ENCODE peak calls at places on chromosomes 3 and 15, in six cellular contexts. D is H1, Y is IMR-90, G is H9, S is trophoblast cell, L is mesenchymal stem cell. F is an unnamed sample.

GRCh38 chr3:190339130-190339529 is 16.9 kb upstream of the CLDN1 start:
- DNase-seq in S (no peak), G (no peak), D (no peak), Y (peak), L (peak), F (no peak)

GRCh38 chr3:160641675-160642330 is 35.2 kb upstream of the ARL14 start:
- DNase-seq in D (no peak), L (no peak), G (no peak), Y (peak), S (no peak), F (no peak)

GRCh38 chr15:101027920-101028319 is 108.8 kb downstream of the LRRK1 start:
- DNase-seq in Y (no peak), G (peak), D (no peak), L (no peak), S (no peak), F (no peak)

GRCh38 chr3:52798978-52799476 is 4.4 kb downstream of the ITIH3 start:
- DNase-seq in Y (no peak), S (peak), L (peak), D (peak), G (peak), F (no peak)

GRCh38 chr3:15097889-15098288 is 1.1 kb downstream of the RBSN start:
- DNase-seq in S (no peak), G (no peak), L (peak), Y (no peak), D (no peak), F (no peak)

GRCh38 chr3:170475091-170475705 is 56.5 kb downstream of the CLDN11 start:
- DNase-seq in G (no peak), Y (peak), L (peak), D (no peak), S (no peak), F (no peak)

GRCh38 chr3:72485649-72486048 is 362.6 kb downstream of the SHQ1 start:
- DNase-seq in S (no peak), L (peak), Y (peak), D (no peak), G (no peak), F (no peak)

GRCh38 chr15:78391781-78392180 is 46.2 kb upstream of the IREB2 start:
- DNase-seq in G (no peak), Y (no peak), L (no peak), S (no peak), D (no peak), F (no peak)

GRCh38 chr3:16132926-16133325 is 41.6 kb upstream of the GALNT15 start:
- DNase-seq in S (no peak), Y (peak), G (no peak), D (no peak), L (no peak), F (no peak)

GRCh38 chr3:100114413-100115030 is at the start of gene FILIP1L:
- DNase-seq in L (no peak), Y (no peak), G (no peak), D (no peak), S (no peak), F (no peak)

GRCh38 chr3:24157106-24157505 is 212.0 kb downstream of the NR1D2 start:
- DNase-seq in S (no peak), D (no peak), L (no peak), Y (no peak), G (no peak), F (no peak)

GRCh38 chr3:427128-427527 is 230.6 kb downstream of the CHL1 start:
- DNase-seq in D (no peak), S (peak), Y (no peak), L (no peak), G (no peak), F (no peak)

GRCh38 chr3:13072239-13073041 is 789 bp downstream of the IQSEC1 start:
- DNase-seq in D (no peak), L (no peak), G (peak), S (no peak), Y (peak), F (no peak)

GRCh38 chr15:42721016-42721415 is 15.9 kb downstream of the CDAN1 start:
- DNase-seq in D (no peak), Y (no peak), S (peak), G (no peak), L (no peak), F (no peak)

GRCh38 chr3:145183261-145183660 is 977.7 kb downstream of the PLOD2 start:
- DNase-seq in S (no peak), L (no peak), D (no peak), G (no peak), Y (no peak), F (no peak)

GRCh38 chr3:15629860-15630597 is 28.5 kb downstream of the BTD start:
- DNase-seq in G (peak), L (peak), Y (peak), S (peak), D (no peak), F (peak)

GRCh38 chr15:63109498-63110290 is 12.0 kb upstream of the LACTB start:
- DNase-seq in G (no peak), L (no peak), S (no peak), D (no peak), Y (peak), F (no peak)

GRCh38 chr3:119395923-119396358 is 67.5 kb downstream of the TMEM39A start:
- DNase-seq in L (no peak), G (no peak), D (no peak), Y (no peak), S (no peak), F (no peak)

GRCh38 chr3:151155409-151156128 is 47.4 kb downstream of the GPR171 start:
- DNase-seq in S (peak), Y (no peak), D (peak), G (no peak), L (no peak), F (peak)

GRCh38 chr3:194607592-194608386 is 25.4 kb downstream of the TMEM44 start:
- DNase-seq in S (no peak), G (no peak), L (no peak), D (no peak), Y (no peak), F (no peak)

GRCh38 chr15:56806147-56806536 is 72.8 kb upstream of the ZNF280D start:
- DNase-seq in L (no peak), G (no peak), D (no peak), Y (no peak), S (no peak), F (no peak)

GRCh38 chr3:73954506-73954905 is 329.8 kb upstream of the PDZRN3 start:
- DNase-seq in Y (no peak), D (peak), S (no peak), G (no peak), L (no peak), F (peak)

GRCh38 chr15:50256188-50257041 is 9.1 kb downstream of the HDC start:
- DNase-seq in G (no peak), L (peak), S (no peak), D (no peak), Y (peak), F (no peak)

GRCh38 chr3:143327388-143327787 is 207.8 kb downstream of the CHST2 start:
- DNase-seq in Y (no peak), L (no peak), S (no peak), D (no peak), G (no peak), F (no peak)

GRCh38 chr3:41974223-41974622 is 12.3 kb upstream of the ULK4 start:
- DNase-seq in S (no peak), G (no peak), L (no peak), D (no peak), Y (no peak), F (no peak)

GRCh38 chr3:29181149-29181780 is 99.6 kb upstream of the RBMS3 start:
- DNase-seq in S (no peak), L (no peak), G (no peak), D (no peak), Y (no peak), F (no peak)

GRCh38 chr3:72821170-72821781 is 27.0 kb downstream of the SHQ1 start:
- DNase-seq in Y (peak), G (no peak), S (no peak), L (peak), D (no peak), F (no peak)

GRCh38 chr3:23959147-23959900 is 14.2 kb downstream of the NR1D2 start:
- DNase-seq in Y (peak), S (peak), G (no peak), D (no peak), L (peak), F (no peak)

GRCh38 chr3:195209083-195209835 is 61.7 kb downstream of the XXYLT1 start:
- DNase-seq in S (no peak), D (no peak), G (no peak), L (no peak), Y (peak), F (no peak)

GRCh38 chr3:66432767-66433521 is 67.9 kb downstream of the LRIG1 start:
- DNase-seq in D (no peak), G (no peak), S (no peak), Y (no peak), L (no peak), F (no peak)

GRCh38 chr15:89753855-89754254 is 2.8 kb upstream of the MESP1 start:
- DNase-seq in D (no peak), G (no peak), Y (no peak), S (no peak), L (no peak), F (no peak)

GRCh38 chr15:41852736-41853135 is 14.1 kb downstream of the PLA2G4B start:
- DNase-seq in G (no peak), L (no peak), S (no peak), D (no peak), Y (no peak), F (no peak)

GRCh38 chr3:173843060-173843459 is 445.5 kb downstream of the NLGN1 start:
- DNase-seq in G (no peak), D (no peak), L (no peak), Y (no peak), S (no peak), F (no peak)

GRCh38 chr3:58358092-58358491 is 25.4 kb downstream of the PXK start:
- DNase-seq in L (no peak), S (no peak), Y (no peak), D (no peak), G (no peak), F (no peak)

GRCh38 chr3:25513642-25514266 is 85.7 kb downstream of the RARB start:
- DNase-seq in S (no peak), D (no peak), G (no peak), Y (no peak), L (no peak), F (no peak)

GRCh38 chr3:184255291-184256039 is 5.9 kb downstream of the CAMK2N2 start:
- DNase-seq in G (no peak), L (no peak), D (no peak), S (no peak), Y (no peak), F (no peak)
- H3K14ac ChIP-seq in G (no peak), L (no peak), D (no peak), S (no peak), Y (no peak), F (no peak)

DNA sequence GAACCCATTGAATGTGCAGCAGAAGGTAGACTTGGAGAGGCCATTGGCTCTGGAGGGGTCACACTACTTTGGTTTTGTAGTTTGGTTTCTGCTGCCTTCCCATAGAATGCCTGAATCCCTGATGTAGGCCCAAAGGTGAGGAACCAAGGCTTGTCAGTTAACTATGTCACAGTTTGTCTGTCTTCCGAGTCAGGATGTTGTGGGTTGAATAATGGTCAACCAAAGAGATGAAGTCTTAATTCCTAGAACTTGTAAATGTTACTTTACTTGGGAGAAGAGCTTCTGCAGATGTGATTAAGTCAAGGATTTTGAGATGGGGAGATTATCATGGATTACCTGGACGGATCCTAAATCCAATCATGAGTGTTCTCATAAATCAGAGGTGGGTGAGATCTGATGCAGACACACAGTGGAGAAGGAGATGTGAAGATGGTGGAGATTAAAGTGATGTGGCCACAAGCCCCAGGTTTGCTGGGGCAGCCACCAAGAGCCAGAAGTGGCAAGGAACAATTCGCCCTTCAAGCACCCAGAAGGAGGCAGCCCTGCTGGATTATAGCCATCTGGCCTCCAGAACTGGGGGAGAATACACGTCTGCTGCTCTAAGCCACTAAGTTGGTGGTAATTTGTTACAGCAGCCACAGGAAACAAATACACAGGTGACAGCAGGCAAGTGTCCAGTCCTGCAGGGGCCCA is 2.3 kb upstream of the CCR8 start:
- DNase-seq in Y (no peak), D (no peak), G (no peak), S (no peak), L (no peak), F (no peak)
- H3K4me2 ChIP-seq in Y (no peak), D (no peak), G (no peak), S (no peak), L (no peak), F (no peak)

GRCh38 chr3:84110787-84111186 is 848.0 kb upstream of the CADM2 start:
- DNase-seq in D (no peak), G (no peak), L (no peak), Y (no peak), S (no peak), F (no peak)

GRCh38 chr3:84109911-84110310 is 848.9 kb upstream of the CADM2 start:
- DNase-seq in L (no peak), D (no peak), S (no peak), Y (no peak), G (no peak), F (no peak)

GRCh38 chr3:84108442-84108971 is 850.3 kb upstream of the CADM2 start:
- DNase-seq in G (no peak), D (no peak), Y (peak), S (no peak), L (peak), F (no peak)
- H3K4ac ChIP-seq in G (no peak), D (no peak), Y (no peak), S (no peak), L (no peak), F (no peak)

DNA sequence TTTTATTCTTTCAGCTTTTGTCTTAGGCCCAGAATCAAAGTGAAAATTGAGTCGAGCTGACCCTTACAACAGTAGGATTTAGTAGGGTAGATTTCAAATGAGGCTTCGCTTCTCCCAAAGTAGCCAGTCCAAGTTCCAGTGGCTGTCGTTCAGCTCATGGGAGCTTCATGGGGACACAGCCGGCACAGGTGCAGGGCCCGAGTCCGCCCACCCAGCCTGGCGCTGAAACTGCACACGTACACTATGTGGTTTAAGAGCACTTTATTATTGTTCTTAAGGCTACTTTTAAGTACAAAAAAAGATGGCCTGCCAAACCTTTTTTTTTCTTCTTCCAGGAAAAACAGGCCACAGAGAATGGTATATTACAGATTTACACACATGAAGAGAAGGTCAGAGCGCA is 87.9 kb downstream of the VGLL4 start:
- DNase-seq in D (no peak), L (no peak), S (no peak), Y (no peak), G (no peak), F (no peak)
- H3K14ac ChIP-seq in D (no peak), L (no peak), S (no peak), Y (no peak), G (no peak), F (no peak)